ENCODE peak calls at places on chromosomes 1 and 21, in seven cellular contexts. C is GM23338; Q is activated CD8-positive, alpha-beta T cell treated with anti-CD3 and anti-CD28 coated beads for 36 hours; N is A549; I is Right ventricle myocardium inferior; F is HCT116; S is CD4-positive, alpha-beta T cell. E is an unnamed sample.

GRCh38 chr1:2606806-2607680 is 20.5 kb downstream of the PRXL2B start:
- ATAC-seq in C (no peak), Q (no peak), N (no peak), I (no peak), F (no peak), S (no peak), E (no peak)

GRCh38 chr1:116817582-116818064 is 63.4 kb downstream of the CD2 start:
- ATAC-seq in C (peak), Q (peak), N (peak), I (no peak), F (peak), S (peak), E (peak)

GRCh38 chr1:245067257-245067656 is 87.5 kb upstream of the KIF26B start:
- ATAC-seq in C (no peak), Q (no peak), N (no peak), I (no peak), F (no peak), S (no peak), E (no peak)

GRCh38 chr1:8011016-8011415 is 15.1 kb downstream of the ERRFI1 start:
- ATAC-seq in C (no peak), Q (no peak), N (no peak), I (no peak), F (no peak), S (no peak), E (no peak)

GRCh38 chr21:34986561-34987533 is 62.3 kb downstream of the RUNX1 start:
- ATAC-seq in C (peak), Q (peak), N (no peak), I (no peak), F (peak), S (peak), E (peak)

GRCh38 chr1:24544239-24544638 is 11.6 kb upstream of the NCMAP start:
- ATAC-seq in C (no peak), Q (no peak), N (no peak), I (no peak), F (no peak), S (no peak), E (no peak)

GRCh38 chr21:16241021-16241420 is 511.2 kb downstream of the USP25 start:
- ATAC-seq in C (no peak), Q (no peak), N (no peak), I (no peak), F (no peak), S (no peak), E (no peak)

GRCh38 chr1:117902944-117903343 is 26.5 kb downstream of the GDAP2 start:
- ATAC-seq in C (no peak), Q (no peak), N (no peak), I (no peak), F (no peak), S (no peak), E (no peak)

GRCh38 chr1:9300623-9301022 is 7.9 kb downstream of the SPSB1 start:
- ATAC-seq in C (no peak), Q (no peak), N (no peak), I (no peak), F (peak), S (no peak), E (no peak)

GRCh38 chr1:206442101-206442500 is 28.2 kb upstream of the IKBKE start:
- ATAC-seq in C (no peak), Q (peak), N (no peak), I (no peak), F (no peak), S (no peak), E (peak)

GRCh38 chr21:28229811-28230210 is 762.9 kb downstream of the LTN1 start:
- ATAC-seq in C (no peak), Q (no peak), N (no peak), I (no peak), F (no peak), S (no peak), E (no peak)

GRCh38 chr1:95084317-95085176 is 11.8 kb upstream of the ALG14 start:
- ATAC-seq in C (peak), Q (peak), N (peak), I (no peak), F (peak), S (peak), E (peak)

GRCh38 chr1:225816643-225817538 is 7.0 kb downstream of the EPHX1 start:
- ATAC-seq in C (peak), Q (no peak), N (no peak), I (peak), F (peak), S (no peak), E (no peak)

GRCh38 chr1:207831517-207832327 is 79.2 kb downstream of the CD34 start:
- ATAC-seq in C (no peak), Q (peak), N (no peak), I (peak), F (no peak), S (peak), E (peak)

GRCh38 chr1:224090116-224090515 is 23.8 kb upstream of the FBXO28 start:
- ATAC-seq in C (no peak), Q (no peak), N (no peak), I (no peak), F (no peak), S (no peak), E (no peak)

GRCh38 chr1:91601554-91602322 is 101.1 kb downstream of the CDC7 start:
- ATAC-seq in C (no peak), Q (no peak), N (no peak), I (peak), F (no peak), S (no peak), E (no peak)